ENCODE peak calls at places on chromosome 2, in ten cellular contexts. M is Panc1, N is GM13977, Q is PC-9, I is osteocyte, Y is prostate gland, A is choroid plexus epithelial cell, G is activated B cell treated with CpG ODN at 0.5 μM for 24 hours, X is lower lobe of right lung, U is WTC11. K is an unnamed sample.

GRCh38 chr2:231472816-231473215 is 8.5 kb upstream of the NCL start:
- DNase-seq in M (no peak), N (no peak), Q (no peak), I (no peak), Y (no peak), A (no peak), G (no peak), X (no peak), U (no peak), K (no peak)

GRCh38 chr2:225806105-225806504 is 406.6 kb downstream of the NYAP2 start:
- DNase-seq in M (no peak), N (no peak), Q (no peak), I (no peak), Y (no peak), A (no peak), G (no peak), X (no peak), U (no peak), K (no peak)

GRCh38 chr2:28661589-28662001 is 90.0 kb upstream of the PPP1CB start:
- DNase-seq in M (no peak), N (no peak), Q (peak; percentile 75), I (no peak), Y (peak; percentile 73), A (peak; percentile 99), G (no peak), X (no peak), U (no peak), K (peak; percentile 93)

GRCh38 chr2:129619471-129619870 is 360.0 kb upstream of the RAB6C start:
- DNase-seq in M (no peak), N (no peak), Q (no peak), I (no peak), Y (no peak), A (peak; percentile 1), G (no peak), X (no peak), U (peak; percentile 19), K (no peak)

GRCh38 chr2:231300722-231301076 is 94.8 kb upstream of the B3GNT7 start:
- DNase-seq in M (no peak), N (no peak), Q (no peak), I (peak; percentile 42), Y (no peak), A (no peak), G (no peak), X (no peak), U (no peak), K (no peak)

GRCh38 chr2:121076885-121077549 is 208.0 kb downstream of the TFCP2L1 start:
- DNase-seq in M (no peak), N (peak; percentile 73), Q (peak; percentile 68), I (peak; percentile 89), Y (peak; percentile 46), A (peak; percentile 55), G (peak; percentile 40), X (peak; percentile 86), U (peak; percentile 93), K (peak; percentile 23)

GRCh38 chr2:226561962-226562361 is 237.7 kb downstream of the IRS1 start:
- DNase-seq in M (no peak), N (no peak), Q (peak; percentile 44), I (no peak), Y (no peak), A (no peak), G (no peak), X (no peak), U (no peak), K (no peak)

GRCh38 chr2:220528180-220528579 is 900.8 kb downstream of the SLC4A3 start:
- DNase-seq in M (no peak), N (no peak), Q (no peak), I (no peak), Y (no peak), A (peak; percentile 65), G (no peak), X (no peak), U (no peak), K (no peak)

GRCh38 chr2:139142252-139142651 is 362.1 kb upstream of the NXPH2 start:
- DNase-seq in M (no peak), N (no peak), Q (no peak), I (no peak), Y (no peak), A (peak; percentile 41), G (no peak), X (no peak), U (no peak), K (peak; percentile 38)

GRCh38 chr2:164840458-164840929 is 1.1 kb downstream of the COBLL1 start:
- DNase-seq in M (no peak), N (no peak), Q (peak; percentile 35), I (no peak), Y (peak; percentile 83), A (peak; percentile 50), G (peak; percentile 46), X (peak; percentile 79), U (peak; percentile 33), K (no peak)

GRCh38 chr2:230684222-230685164 is 28.1 kb upstream of the CAB39 start:
- DNase-seq in M (peak; percentile 64), N (no peak), Q (peak; percentile 93), I (no peak), Y (no peak), A (peak; percentile 32), G (no peak), X (no peak), U (no peak), K (peak; percentile 68)

GRCh38 chr2:40105593-40105992 is 326.5 kb upstream of the THUMPD2 start:
- DNase-seq in M (no peak), N (no peak), Q (no peak), I (no peak), Y (no peak), A (no peak), G (no peak), X (no peak), U (no peak), K (peak; percentile 82)

GRCh38 chr2:237062585-237062984 is 23.1 kb upstream of the COPS8 start:
- DNase-seq in M (no peak), N (no peak), Q (no peak), I (no peak), Y (no peak), A (no peak), G (no peak), X (no peak), U (no peak), K (no peak)
- TF ChIP-seq CTCF in M (no peak), N (no peak), Q (no peak), I (no peak), Y (no peak), A (no peak), G (no peak), X (no peak), U (no peak), K (no peak)

GRCh38 chr2:7029291-7030059 is 112.3 kb downstream of the RNF144A start:
- DNase-seq in M (no peak), N (no peak), Q (no peak), I (no peak), Y (no peak), A (peak; percentile 36), G (no peak), X (no peak), U (no peak), K (no peak)

GRCh38 chr2:7030810-7031209 is 113.6 kb downstream of the RNF144A start:
- DNase-seq in M (no peak), N (no peak), Q (no peak), I (no peak), Y (no peak), A (no peak), G (no peak), X (no peak), U (no peak), K (no peak)

GRCh38 chr2:7032371-7032770 is 115.2 kb downstream of the RNF144A start:
- DNase-seq in M (no peak), N (no peak), Q (no peak), I (no peak), Y (no peak), A (no peak), G (no peak), X (no peak), U (no peak), K (no peak)

GRCh38 chr2:7033136-7033960 is 116.1 kb downstream of the RNF144A start:
- DNase-seq in M (no peak), N (no peak), Q (no peak), I (no peak), Y (no peak), A (no peak), G (no peak), X (no peak), U (no peak), K (no peak)

GRCh38 chr2:7031424-7032245 is 114.4 kb downstream of the RNF144A start:
- DNase-seq in M (no peak), N (no peak), Q (peak; percentile 97), I (no peak), Y (peak; percentile 98), A (peak; percentile 92), G (no peak), X (peak; percentile 91), U (no peak), K (peak; percentile 18)
- TF ChIP-seq CTCF in M (no peak), N (no peak), Q (no peak), I (no peak), Y (peak; percentile 43), A (no peak), G (no peak), X (no peak), U (no peak), K (no peak)

GRCh38 chr2:241289053-241289452 is 26.4 kb downstream of the HDLBP start:
- DNase-seq in M (no peak), N (no peak), Q (no peak), I (no peak), Y (no peak), A (no peak), G (no peak), X (no peak), U (no peak), K (no peak)
- TF ChIP-seq CTCF in M (no peak), N (no peak), Q (no peak), I (no peak), Y (no peak), A (no peak), G (no peak), X (no peak), U (no peak), K (no peak)

GRCh38 chr2:64225491-64225890 is 81.3 kb upstream of the PELI1 start:
- DNase-seq in M (no peak), N (no peak), Q (peak; percentile 31), I (no peak), Y (no peak), A (no peak), G (no peak), X (no peak), U (no peak), K (peak; percentile 30)
- TF ChIP-seq CTCF in M (no peak), N (no peak), Q (no peak), I (no peak), Y (no peak), A (no peak), G (no peak), X (no peak), U (no peak), K (no peak)

GRCh38 chr2:182713611-182714010 is 2.4 kb upstream of the DNAJC10 start:
- DNase-seq in M (no peak), N (no peak), Q (no peak), I (no peak), Y (no peak), A (no peak), G (no peak), X (no peak), U (no peak), K (no peak)
- TF ChIP-seq CTCF in M (no peak), N (no peak), Q (no peak), I (no peak), Y (no peak), A (no peak), G (no peak), X (no peak), U (no peak), K (no peak)